ENCODE peak calls at places on chromosome 10, in six cellular contexts. V, X, S, H, A and D are unnamed samples.

GRCh38 chr10:101236376-101237079 is 7.3 kb upstream of the LBX1 start:
- DNase-seq in A (peak), H (no peak), S (no peak), V (peak), X (no peak), D (peak)

GRCh38 chr10:110533149-110533548 is 34.3 kb upstream of the SMC3 start:
- DNase-seq in H (no peak), A (no peak), V (no peak), S (no peak), X (no peak), D (peak)

GRCh38 chr10:87618470-87619423 is 40.9 kb upstream of the PAPSS2 start:
- DNase-seq in S (peak), V (no peak), X (no peak), H (peak), A (no peak), D (no peak)

GRCh38 chr10:35739998-35740397 is 97.9 kb upstream of the FZD8 start:
- DNase-seq in X (peak), H (no peak), V (no peak), A (no peak), S (no peak), D (no peak)

GRCh38 chr10:71999360-72000072 is 35.3 kb downstream of the CHST3 start:
- DNase-seq in X (peak), V (no peak), S (no peak), H (peak), A (peak), D (peak)

GRCh38 chr10:2284071-2284470 is 546.7 kb upstream of the ADARB2 start:
- DNase-seq in V (no peak), A (no peak), X (no peak), S (no peak), H (no peak), D (no peak)

GRCh38 chr10:127415901-127416630 is 133.0 kb upstream of the NPS start:
- DNase-seq in A (no peak), H (no peak), V (no peak), X (no peak), S (no peak), D (no peak)

GRCh38 chr10:58857251-58857650 is 319.2 kb upstream of the PHYHIPL start:
- DNase-seq in X (no peak), V (no peak), S (no peak), A (no peak), H (no peak), D (no peak)

GRCh38 chr10:21523557-21524008 is 1.9 kb downstream of the SKIDA1 start:
- DNase-seq in X (no peak), A (peak), H (peak), V (no peak), S (peak), D (peak)

GRCh38 chr10:88707429-88708110 is 1.5 kb downstream of the LIPK start:
- DNase-seq in A (peak), X (peak), V (no peak), S (no peak), H (peak), D (peak)

GRCh38 chr10:101031128-101031795 is at the start of the genes PDZD7 and SFXN3:
- DNase-seq in X (peak), V (peak), S (peak), H (peak), A (peak), D (peak)

GRCh38 chr10:10985361-10985760 is 32.3 kb upstream of the CELF2 start:
- DNase-seq in V (no peak), X (no peak), H (no peak), S (no peak), A (no peak), D (no peak)

GRCh38 chr10:73876971-73877370 is 2.6 kb upstream of the CAMK2G start:
- DNase-seq in X (no peak), A (no peak), S (no peak), H (no peak), V (no peak), D (no peak)

GRCh38 chr10:122782911-122783310 is 62.7 kb downstream of the CUZD1 start:
- DNase-seq in H (no peak), V (no peak), S (no peak), A (no peak), X (no peak), D (no peak)

GRCh38 chr10:71623098-71623985 is 96.2 kb downstream of the C10orf105 start:
- DNase-seq in X (peak), H (peak), V (peak), A (peak), S (no peak), D (peak)

GRCh38 chr10:119502214-119502613 is 40.3 kb downstream of the RGS10 start:
- DNase-seq in A (no peak), V (no peak), S (no peak), H (peak), X (no peak), D (no peak)

GRCh38 chr10:112959207-112959838 is 9.3 kb downstream of the TCF7L2 start:
- DNase-seq in S (no peak), V (no peak), X (no peak), H (no peak), A (no peak), D (peak)